ENCODE peak calls at places on chromosomes 5 and 9, in four cellular contexts. H is LNCaP clone FGC, A is suprapubic skin, T is colonic mucosa. Y is an unnamed sample.

GRCh38 chr5:30607301-30607700 is 586.2 kb upstream of the CDH6 start:
- DNase-seq in A (no peak), T (no peak), H (no peak), Y (peak)

GRCh38 chr5:78533356-78533755 is 115.2 kb downstream of the LHFPL2 start:
- DNase-seq in H (no peak), A (no peak), T (no peak), Y (no peak)

GRCh38 chr5:153513171-153513570 is 22.7 kb downstream of the GRIA1 start:
- DNase-seq in A (no peak), T (no peak), H (no peak), Y (no peak)

GRCh38 chr5:143101134-143101533 is 302.4 kb downstream of the NR3C1 start:
- DNase-seq in A (no peak), T (no peak), H (no peak), Y (no peak)

GRCh38 chr5:83077662-83078261 is 415 bp downstream of the XRCC4 start:
- DNase-seq in H (no peak), A (no peak), T (no peak), Y (no peak)

GRCh38 chr5:115471674-115472073 is 72.9 kb downstream of the FEM1C start:
- DNase-seq in H (no peak), T (no peak), A (peak), Y (no peak)

GRCh38 chr9:84371737-84372136 is 31.2 kb upstream of the SLC28A3 start:
- DNase-seq in H (no peak), T (no peak), A (no peak), Y (no peak)

GRCh38 chr5:139671096-139671841 is 23.1 kb downstream of the CXXC5 start:
- DNase-seq in H (no peak), A (no peak), T (no peak), Y (no peak)

GRCh38 chr5:108617467-108618435 is 129.9 kb upstream of the FER start:
- DNase-seq in H (no peak), A (no peak), T (no peak), Y (no peak)

GRCh38 chr9:31519011-31519410 is 865.4 kb upstream of the ACO1 start:
- DNase-seq in T (no peak), H (no peak), A (no peak), Y (no peak)

GRCh38 chr9:20524776-20525175 is 97.5 kb downstream of the MLLT3 start:
- DNase-seq in H (no peak), T (peak), A (no peak), Y (peak)

GRCh38 chr5:90355635-90356034 is 53.9 kb downstream of the CETN3 start:
- DNase-seq in A (no peak), H (no peak), T (no peak), Y (no peak)

GRCh38 chr5:160390787-160391696 is 8.8 kb downstream of the FAM200C start:
- DNase-seq in T (no peak), H (no peak), A (no peak), Y (no peak)

GRCh38 chr9:97807681-97808080 is 45.3 kb upstream of the FOXE1 start:
- DNase-seq in T (no peak), A (no peak), H (no peak), Y (no peak)

GRCh38 chr5:89110916-89111646 is 228.1 kb upstream of the MEF2C start:
- DNase-seq in A (no peak), H (no peak), T (no peak), Y (no peak)

GRCh38 chr5:127418378-127418777 is 99.1 kb upstream of the PRRC1 start:
- DNase-seq in T (no peak), H (no peak), A (no peak), Y (no peak)

GRCh38 chr9:12933957-12934356 is 159.1 kb downstream of the LURAP1L start:
- DNase-seq in T (no peak), A (no peak), H (no peak), Y (no peak)

GRCh38 chr9:7320139-7320538 is 479.4 kb downstream of the DMAC1 start:
- DNase-seq in T (no peak), A (no peak), H (no peak), Y (peak)

GRCh38 chr5:134175874-134176522 is 752 bp downstream of the SKP1 start:
- DNase-seq in A (no peak), H (no peak), T (peak), Y (no peak)
- H3K4me3 ChIP-seq in A (peak), H (peak), T (peak), Y (peak)

DNA sequence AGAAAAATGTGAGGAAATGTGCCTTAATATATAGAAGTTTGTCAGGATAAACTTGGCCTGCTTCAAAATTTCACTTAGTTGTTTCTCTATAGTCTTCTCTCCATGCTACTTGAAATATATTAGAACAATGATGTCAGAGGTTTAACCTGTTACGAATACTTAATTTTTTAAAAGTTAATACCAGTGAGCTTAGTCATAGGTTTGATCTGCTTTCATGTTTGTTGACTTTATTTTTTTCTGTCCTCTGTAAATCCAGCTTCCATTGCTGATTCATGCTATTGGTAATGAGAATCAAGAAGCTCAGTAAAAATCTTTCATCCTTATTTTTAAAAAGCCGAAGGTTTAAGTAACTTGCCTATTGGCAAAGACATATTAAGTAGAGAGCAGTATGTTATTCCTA is 27.9 kb downstream of the BDP1 start:
- DNase-seq in A (no peak), T (no peak), H (no peak), Y (no peak)
- H3K4me3 ChIP-seq in A (no peak), T (no peak), H (no peak), Y (no peak)

GRCh38 chr9:135014341-135015010 is 73.0 kb upstream of the OLFM1 start:
- DNase-seq in A (no peak), H (no peak), T (no peak), Y (no peak)

GRCh38 chr9:135015096-135015495 is 72.4 kb upstream of the OLFM1 start:
- DNase-seq in A (no peak), H (no peak), T (no peak), Y (no peak)

GRCh38 chr9:135016876-135017275 is 70.6 kb upstream of the OLFM1 start:
- DNase-seq in T (no peak), A (no peak), H (no peak), Y (no peak)

GRCh38 chr9:135015986-135016640 is 71.4 kb upstream of the OLFM1 start:
- DNase-seq in A (no peak), H (no peak), T (no peak), Y (no peak)

GRCh38 chr9:135015565-135015964 is 71.9 kb upstream of the OLFM1 start:
- DNase-seq in H (no peak), A (no peak), T (no peak), Y (no peak)
- H3K4me3 ChIP-seq in H (no peak), A (no peak), T (no peak), Y (no peak)

GRCh38 chr9:38670542-38671371 is 49.2 kb downstream of the FAM240B start:
- DNase-seq in T (no peak), A (no peak), H (no peak), Y (no peak)
- H3K4me3 ChIP-seq in T (no peak), A (no peak), H (no peak), Y (no peak)

GRCh38 chr5:121962943-121963342 is 1.2 kb downstream of the SRFBP1 start:
- DNase-seq in A (no peak), H (no peak), T (no peak), Y (no peak)
- H3K4me3 ChIP-seq in A (peak), H (peak), T (peak), Y (peak)

GRCh38 chr5:134116291-134116690 is 1.8 kb downstream of the TCF7 start:
- DNase-seq in H (no peak), A (no peak), T (no peak), Y (no peak)

GRCh38 chr5:134120386-134121138 is 6.1 kb downstream of the TCF7 start:
- DNase-seq in T (no peak), H (no peak), A (no peak), Y (no peak)

GRCh38 chr5:134119720-134120119 is 5.2 kb downstream of the TCF7 start:
- DNase-seq in A (no peak), H (no peak), T (no peak), Y (no peak)

GRCh38 chr5:134116789-134117761 is 2.6 kb downstream of the TCF7 start:
- DNase-seq in T (no peak), H (no peak), A (no peak), Y (no peak)

DNA sequence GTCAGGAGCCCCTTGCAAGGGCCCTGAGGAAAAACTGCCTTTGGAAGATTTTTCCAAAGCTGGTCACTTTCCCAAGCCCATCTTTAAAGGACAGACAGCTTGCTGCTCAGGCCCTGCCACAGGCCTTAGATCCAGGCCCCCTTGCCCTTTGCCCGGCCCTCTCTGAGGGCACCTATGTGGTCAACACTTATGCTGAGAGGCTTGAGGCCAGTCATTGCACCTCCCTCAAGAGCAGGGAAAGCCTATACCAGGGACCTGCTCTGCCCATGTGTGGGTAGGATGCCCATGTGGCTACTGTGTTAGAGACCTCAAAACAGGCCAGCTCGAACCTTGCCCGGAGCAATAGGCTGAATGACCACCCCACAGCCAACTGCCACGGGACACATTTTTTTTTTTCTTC is 3.7 kb downstream of the TCF7 start:
- DNase-seq in H (no peak), T (no peak), A (no peak), Y (no peak)
- H3K4me3 ChIP-seq in H (no peak), T (no peak), A (no peak), Y (no peak)

GRCh38 chr9:5043381-5043780 is 58.3 kb downstream of the JAK2 start:
- DNase-seq in H (no peak), A (no peak), T (no peak), Y (no peak)

GRCh38 chr9:5040730-5041389 is 55.8 kb downstream of the JAK2 start:
- DNase-seq in H (no peak), T (no peak), A (no peak), Y (no peak)

GRCh38 chr9:5042661-5043178 is 57.6 kb downstream of the JAK2 start:
- DNase-seq in H (no peak), A (no peak), T (no peak), Y (no peak)

GRCh38 chr9:5041390-5042115 is 56.5 kb downstream of the JAK2 start:
- DNase-seq in T (no peak), A (no peak), H (no peak), Y (no peak)

DNA sequence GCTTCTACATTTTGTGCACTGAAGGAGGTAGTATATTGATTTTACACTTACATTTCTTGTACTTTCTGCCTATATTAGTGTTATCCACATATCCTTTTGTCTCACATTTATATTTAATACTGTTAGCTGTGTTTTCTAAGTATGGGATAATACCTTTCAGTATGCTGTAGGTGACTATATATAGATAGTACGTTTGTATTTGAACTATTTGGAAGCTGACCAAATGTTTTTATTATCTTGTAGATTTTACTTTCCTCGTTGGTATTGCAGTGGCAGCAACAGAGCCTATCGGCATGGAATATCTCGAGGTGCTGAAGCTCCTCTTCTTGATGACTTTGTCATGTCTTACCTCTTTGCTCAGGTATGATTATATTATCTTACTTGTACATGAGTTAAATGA is 59.1 kb downstream of the JAK2 start:
- DNase-seq in T (no peak), A (no peak), H (no peak), Y (no peak)
- H3K4me3 ChIP-seq in T (no peak), A (no peak), H (no peak), Y (no peak)

Y was measured in BE2C.